ENCODE peak calls at places on chromosomes 16 and 17, in four cellular contexts. One of them, this sample, is unnamed.
A peak's percentile ranks its signal among the peaks of the same experiment; 100 is the strongest.

GRCh38 chr17:36463916-36464764 is 22.3 kb upstream of the ZNHIT3 start:
- ATAC-seq in left lung: peak; percentile 99
- ATAC-seq in naive thymus-derived CD4-positive, alpha-beta T cell: peak; percentile 79
- ATAC-seq in CD8-positive, alpha-beta T cell: peak; percentile 96
- ATAC-seq in this sample: peak; percentile 49

GRCh38 chr17:57724729-57725125 is 20.4 kb downstream of the CCDC182 start:
- ATAC-seq in naive thymus-derived CD4-positive, alpha-beta T cell: no peak
- ATAC-seq in left lung: no peak
- ATAC-seq in CD8-positive, alpha-beta T cell: no peak
- ATAC-seq in this sample: no peak

GRCh38 chr17:21010705-21011596 is 31.9 kb downstream of the USP22 start:
- ATAC-seq in naive thymus-derived CD4-positive, alpha-beta T cell: no peak
- ATAC-seq in CD8-positive, alpha-beta T cell: no peak
- ATAC-seq in left lung: no peak
- ATAC-seq in this sample: peak; percentile 78

GRCh38 chr16:87318158-87318644 is 1.0 kb upstream of the C16orf95 start:
- ATAC-seq in left lung: peak; percentile 47
- ATAC-seq in CD8-positive, alpha-beta T cell: no peak
- ATAC-seq in naive thymus-derived CD4-positive, alpha-beta T cell: no peak
- ATAC-seq in this sample: no peak

GRCh38 chr16:3036726-3037315 is at the start of gene BICDL2:
- ATAC-seq in naive thymus-derived CD4-positive, alpha-beta T cell: no peak
- ATAC-seq in left lung: peak; percentile 83
- ATAC-seq in CD8-positive, alpha-beta T cell: no peak
- ATAC-seq in this sample: peak; percentile 10

GRCh38 chr17:61867033-61867432 is 3.7 kb upstream of the BRIP1 start:
- ATAC-seq in CD8-positive, alpha-beta T cell: no peak
- ATAC-seq in left lung: no peak
- ATAC-seq in naive thymus-derived CD4-positive, alpha-beta T cell: no peak
- ATAC-seq in this sample: no peak

GRCh38 chr17:1315409-1315808 is 35.9 kb downstream of the TRARG1 start:
- ATAC-seq in naive thymus-derived CD4-positive, alpha-beta T cell: no peak
- ATAC-seq in left lung: no peak
- ATAC-seq in CD8-positive, alpha-beta T cell: no peak
- ATAC-seq in this sample: no peak

GRCh38 chr17:44672479-44673093 is 16.3 kb downstream of the MEIOC start:
- ATAC-seq in naive thymus-derived CD4-positive, alpha-beta T cell: no peak
- ATAC-seq in left lung: no peak
- ATAC-seq in CD8-positive, alpha-beta T cell: no peak
- ATAC-seq in this sample: no peak

GRCh38 chr17:50871369-50871768 is 5.2 kb upstream of the TOB1 start:
- ATAC-seq in naive thymus-derived CD4-positive, alpha-beta T cell: peak; percentile 30
- ATAC-seq in CD8-positive, alpha-beta T cell: peak; percentile 21
- ATAC-seq in left lung: no peak
- ATAC-seq in this sample: no peak

GRCh38 chr17:81589612-81590011 is 37.5 kb upstream of the FAAP100 start:
- ATAC-seq in left lung: no peak
- ATAC-seq in naive thymus-derived CD4-positive, alpha-beta T cell: no peak
- ATAC-seq in CD8-positive, alpha-beta T cell: no peak
- ATAC-seq in this sample: no peak